ENCODE peak calls at places on chromosomes 13 and 19, in ten cellular contexts. One of them, this sample, is unnamed.

GRCh38 chr19:35027851-35028599 is 2.2 kb upstream of the SCN1B start:
- DNase-seq in cardiac muscle cell: no peak
- DNase-seq in MM.1S: no peak
- DNase-seq in BJ: no peak
- DNase-seq in colonic mucosa: no peak
- DNase-seq in astrocyte of the spinal cord: peak; percentile 68
- DNase-seq in cardiac fibroblast: peak; percentile 50
- DNase-seq in GM12864: no peak
- DNase-seq in uterus: no peak
- DNase-seq in GM23338: peak; percentile 28
- DNase-seq in this sample: no peak

GRCh38 chr13:21735621-21736401 is 64.9 kb downstream of the FGF9 start:
- DNase-seq in cardiac muscle cell: peak; percentile 73
- DNase-seq in MM.1S: no peak
- DNase-seq in BJ: no peak
- DNase-seq in colonic mucosa: no peak
- DNase-seq in astrocyte of the spinal cord: no peak
- DNase-seq in cardiac fibroblast: no peak
- DNase-seq in GM12864: no peak
- DNase-seq in uterus: no peak
- DNase-seq in GM23338: peak; percentile 12
- DNase-seq in this sample: no peak

GRCh38 chr13:45082964-45083363 is 37.3 kb upstream of the GTF2F2 start:
- DNase-seq in cardiac muscle cell: no peak
- DNase-seq in MM.1S: no peak
- DNase-seq in BJ: peak; percentile 88
- DNase-seq in colonic mucosa: no peak
- DNase-seq in astrocyte of the spinal cord: peak; percentile 32
- DNase-seq in cardiac fibroblast: peak; percentile 11
- DNase-seq in GM12864: no peak
- DNase-seq in uterus: no peak
- DNase-seq in GM23338: no peak
- DNase-seq in this sample: no peak

GRCh38 chr19:49896863-49897621 is at the start of gene IL4I1:
- DNase-seq in cardiac muscle cell: no peak
- DNase-seq in MM.1S: peak; percentile 75
- DNase-seq in BJ: no peak
- DNase-seq in colonic mucosa: no peak
- DNase-seq in astrocyte of the spinal cord: peak; percentile 19
- DNase-seq in cardiac fibroblast: peak; percentile 40
- DNase-seq in GM12864: peak; percentile 84
- DNase-seq in uterus: no peak
- DNase-seq in GM23338: no peak
- DNase-seq in this sample: peak; percentile 53

GRCh38 chr13:87674143-87674772 is 3.1 kb downstream of the SLITRK5 start:
- DNase-seq in cardiac muscle cell: peak; percentile 14
- DNase-seq in MM.1S: no peak
- DNase-seq in BJ: no peak
- DNase-seq in colonic mucosa: no peak
- DNase-seq in astrocyte of the spinal cord: peak; percentile 22
- DNase-seq in cardiac fibroblast: no peak
- DNase-seq in GM12864: no peak
- DNase-seq in uterus: no peak
- DNase-seq in GM23338: peak; percentile 48
- DNase-seq in this sample: no peak

GRCh38 chr19:48627865-48628314 is 8.6 kb downstream of the SPHK2 start:
- DNase-seq in cardiac muscle cell: no peak
- DNase-seq in MM.1S: no peak
- DNase-seq in BJ: no peak
- DNase-seq in colonic mucosa: no peak
- DNase-seq in astrocyte of the spinal cord: no peak
- DNase-seq in cardiac fibroblast: no peak
- DNase-seq in GM12864: no peak
- DNase-seq in uterus: no peak
- DNase-seq in GM23338: no peak
- DNase-seq in this sample: no peak

GRCh38 chr13:92196566-92197256 is 798.3 kb downstream of the GPC5 start:
- DNase-seq in cardiac muscle cell: no peak
- DNase-seq in MM.1S: no peak
- DNase-seq in BJ: no peak
- DNase-seq in colonic mucosa: no peak
- DNase-seq in astrocyte of the spinal cord: peak; percentile 39
- DNase-seq in cardiac fibroblast: peak; percentile 31
- DNase-seq in GM12864: no peak
- DNase-seq in uterus: no peak
- DNase-seq in GM23338: no peak
- DNase-seq in this sample: no peak

GRCh38 chr19:8319807-8320520 is 1.2 kb downstream of the NDUFA7 start:
- DNase-seq in cardiac muscle cell: no peak
- DNase-seq in MM.1S: no peak
- DNase-seq in BJ: no peak
- DNase-seq in colonic mucosa: no peak
- DNase-seq in astrocyte of the spinal cord: no peak
- DNase-seq in cardiac fibroblast: no peak
- DNase-seq in GM12864: no peak
- DNase-seq in uterus: no peak
- DNase-seq in GM23338: peak; percentile 77
- DNase-seq in this sample: no peak

GRCh38 chr13:73228546-73228945 is 169.7 kb downstream of the KLF5 start:
- DNase-seq in cardiac muscle cell: no peak
- DNase-seq in MM.1S: peak; percentile 77
- DNase-seq in BJ: no peak
- DNase-seq in colonic mucosa: no peak
- DNase-seq in astrocyte of the spinal cord: peak; percentile 56
- DNase-seq in cardiac fibroblast: peak; percentile 14
- DNase-seq in GM12864: no peak
- DNase-seq in uterus: no peak
- DNase-seq in GM23338: no peak
- DNase-seq in this sample: no peak

GRCh38 chr19:13460045-13460444 is 46.2 kb downstream of the CACNA1A start:
- DNase-seq in cardiac muscle cell: no peak
- DNase-seq in MM.1S: no peak
- DNase-seq in BJ: no peak
- DNase-seq in colonic mucosa: no peak
- DNase-seq in astrocyte of the spinal cord: no peak
- DNase-seq in cardiac fibroblast: no peak
- DNase-seq in GM12864: no peak
- DNase-seq in uterus: no peak
- DNase-seq in GM23338: peak; percentile 72
- DNase-seq in this sample: no peak

GRCh38 chr13:64158910-64159309 is 2743.3 kb upstream of the PCDH20 start:
- DNase-seq in cardiac muscle cell: no peak
- DNase-seq in MM.1S: no peak
- DNase-seq in BJ: no peak
- DNase-seq in colonic mucosa: no peak
- DNase-seq in astrocyte of the spinal cord: peak; percentile 68
- DNase-seq in cardiac fibroblast: peak; percentile 60
- DNase-seq in GM12864: no peak
- DNase-seq in uterus: no peak
- DNase-seq in GM23338: no peak
- DNase-seq in this sample: no peak

GRCh38 chr13:30762643-30763042 is 27.3 kb downstream of the ALOX5AP start:
- DNase-seq in cardiac muscle cell: no peak
- DNase-seq in MM.1S: no peak
- DNase-seq in BJ: no peak
- DNase-seq in colonic mucosa: no peak
- DNase-seq in astrocyte of the spinal cord: no peak
- DNase-seq in cardiac fibroblast: no peak
- DNase-seq in GM12864: no peak
- DNase-seq in uterus: no peak
- DNase-seq in GM23338: no peak
- DNase-seq in this sample: no peak

GRCh38 chr13:51158923-51159322 is 47.8 kb upstream of the C13orf42 start:
- DNase-seq in cardiac muscle cell: no peak
- DNase-seq in MM.1S: no peak
- DNase-seq in BJ: no peak
- DNase-seq in colonic mucosa: no peak
- DNase-seq in astrocyte of the spinal cord: no peak
- DNase-seq in cardiac fibroblast: peak; percentile 26
- DNase-seq in GM12864: no peak
- DNase-seq in uterus: no peak
- DNase-seq in GM23338: no peak
- DNase-seq in this sample: no peak

GRCh38 chr13:44921931-44922758 is 67.1 kb downstream of the NUFIP1 start:
- DNase-seq in cardiac muscle cell: peak; percentile 6
- DNase-seq in MM.1S: no peak
- DNase-seq in BJ: peak; percentile 81
- DNase-seq in colonic mucosa: peak; percentile 67
- DNase-seq in astrocyte of the spinal cord: peak; percentile 99
- DNase-seq in cardiac fibroblast: peak; percentile 97
- DNase-seq in GM12864: no peak
- DNase-seq in uterus: peak; percentile 88
- DNase-seq in GM23338: no peak
- DNase-seq in this sample: peak; percentile 74

GRCh38 chr13:61768175-61768574 is 352.5 kb upstream of the PCDH20 start:
- DNase-seq in cardiac muscle cell: no peak
- DNase-seq in MM.1S: no peak
- DNase-seq in BJ: no peak
- DNase-seq in colonic mucosa: no peak
- DNase-seq in astrocyte of the spinal cord: no peak
- DNase-seq in cardiac fibroblast: no peak
- DNase-seq in GM12864: no peak
- DNase-seq in uterus: no peak
- DNase-seq in GM23338: no peak
- DNase-seq in this sample: no peak

GRCh38 chr13:36913463-36913862 is 6.6 kb downstream of the SMAD9 start:
- DNase-seq in cardiac muscle cell: no peak
- DNase-seq in MM.1S: no peak
- DNase-seq in BJ: no peak
- DNase-seq in colonic mucosa: no peak
- DNase-seq in astrocyte of the spinal cord: no peak
- DNase-seq in cardiac fibroblast: no peak
- DNase-seq in GM12864: no peak
- DNase-seq in uterus: no peak
- DNase-seq in GM23338: no peak
- DNase-seq in this sample: no peak

GRCh38 chr19:8096071-8096470 is 43.5 kb downstream of the CCL25 start:
- DNase-seq in cardiac muscle cell: no peak
- DNase-seq in MM.1S: no peak
- DNase-seq in BJ: no peak
- DNase-seq in colonic mucosa: no peak
- DNase-seq in astrocyte of the spinal cord: no peak
- DNase-seq in cardiac fibroblast: no peak
- DNase-seq in GM12864: no peak
- DNase-seq in uterus: no peak
- DNase-seq in GM23338: peak; percentile 21
- DNase-seq in this sample: no peak

GRCh38 chr19:53786744-53787143 is 37.4 kb downstream of the NLRP12 start:
- DNase-seq in cardiac muscle cell: no peak
- DNase-seq in MM.1S: no peak
- DNase-seq in BJ: no peak
- DNase-seq in colonic mucosa: no peak
- DNase-seq in astrocyte of the spinal cord: no peak
- DNase-seq in cardiac fibroblast: no peak
- DNase-seq in GM12864: no peak
- DNase-seq in uterus: no peak
- DNase-seq in GM23338: no peak
- DNase-seq in this sample: no peak
- H3K4me3 ChIP-seq in cardiac muscle cell: no peak overlapping the region
- H3K4me3 ChIP-seq in MM.1S: no peak overlapping the region
- H3K4me3 ChIP-seq in BJ: no peak overlapping the region
- H3K4me3 ChIP-seq in colonic mucosa: no peak overlapping the region
- H3K4me3 ChIP-seq in astrocyte of the spinal cord: no peak overlapping the region
- H3K4me3 ChIP-seq in cardiac fibroblast: no peak overlapping the region
- H3K4me3 ChIP-seq in GM12864: no peak overlapping the region
- H3K4me3 ChIP-seq in uterus: no peak overlapping the region
- H3K4me3 ChIP-seq in GM23338: peak overlapping the region; percentile 48
- H3K4me3 ChIP-seq in this sample: no peak overlapping the region

GRCh38 chr19:18194554-18195238 is 1.7 kb downstream of the MPV17L2 start:
- DNase-seq in cardiac muscle cell: peak; percentile 35
- DNase-seq in MM.1S: no peak
- DNase-seq in BJ: no peak
- DNase-seq in colonic mucosa: peak; percentile 41
- DNase-seq in astrocyte of the spinal cord: peak; percentile 37
- DNase-seq in cardiac fibroblast: peak; percentile 79
- DNase-seq in GM12864: no peak
- DNase-seq in uterus: peak; percentile 64
- DNase-seq in GM23338: peak; percentile 71
- DNase-seq in this sample: no peak
- H3K4me3 ChIP-seq in cardiac muscle cell: no peak overlapping the region
- H3K4me3 ChIP-seq in MM.1S: no peak overlapping the region
- H3K4me3 ChIP-seq in BJ: no peak overlapping the region
- H3K4me3 ChIP-seq in colonic mucosa: peak overlapping the region; percentile 5
- H3K4me3 ChIP-seq in astrocyte of the spinal cord: no peak overlapping the region
- H3K4me3 ChIP-seq in cardiac fibroblast: no peak overlapping the region
- H3K4me3 ChIP-seq in GM12864: peak overlapping the region; percentile 65
- H3K4me3 ChIP-seq in uterus: no peak overlapping the region
- H3K4me3 ChIP-seq in GM23338: peak overlapping the region; percentile 96
- H3K4me3 ChIP-seq in this sample: no peak overlapping the region

GRCh38 chr19:53521373-53522202 is 16.4 kb upstream of the ZNF331 start:
- DNase-seq in cardiac muscle cell: no peak
- DNase-seq in MM.1S: no peak
- DNase-seq in BJ: no peak
- DNase-seq in colonic mucosa: no peak
- DNase-seq in astrocyte of the spinal cord: no peak
- DNase-seq in cardiac fibroblast: no peak
- DNase-seq in GM12864: no peak
- DNase-seq in uterus: no peak
- DNase-seq in GM23338: peak; percentile 38
- DNase-seq in this sample: no peak
- H3K4me3 ChIP-seq in cardiac muscle cell: peak overlapping the region; percentile 57
- H3K4me3 ChIP-seq in MM.1S: no peak overlapping the region
- H3K4me3 ChIP-seq in BJ: peak overlapping the region; percentile 85
- H3K4me3 ChIP-seq in colonic mucosa: peak overlapping the region; percentile 49
- H3K4me3 ChIP-seq in astrocyte of the spinal cord: peak overlapping the region; percentile 88
- H3K4me3 ChIP-seq in cardiac fibroblast: peak overlapping the region; percentile 93
- H3K4me3 ChIP-seq in GM12864: peak overlapping the region; percentile 76
- H3K4me3 ChIP-seq in uterus: peak overlapping the region; percentile 37
- H3K4me3 ChIP-seq in GM23338: peak overlapping the region; percentile 66
- H3K4me3 ChIP-seq in this sample: peak overlapping the region; percentile 58

DNA sequence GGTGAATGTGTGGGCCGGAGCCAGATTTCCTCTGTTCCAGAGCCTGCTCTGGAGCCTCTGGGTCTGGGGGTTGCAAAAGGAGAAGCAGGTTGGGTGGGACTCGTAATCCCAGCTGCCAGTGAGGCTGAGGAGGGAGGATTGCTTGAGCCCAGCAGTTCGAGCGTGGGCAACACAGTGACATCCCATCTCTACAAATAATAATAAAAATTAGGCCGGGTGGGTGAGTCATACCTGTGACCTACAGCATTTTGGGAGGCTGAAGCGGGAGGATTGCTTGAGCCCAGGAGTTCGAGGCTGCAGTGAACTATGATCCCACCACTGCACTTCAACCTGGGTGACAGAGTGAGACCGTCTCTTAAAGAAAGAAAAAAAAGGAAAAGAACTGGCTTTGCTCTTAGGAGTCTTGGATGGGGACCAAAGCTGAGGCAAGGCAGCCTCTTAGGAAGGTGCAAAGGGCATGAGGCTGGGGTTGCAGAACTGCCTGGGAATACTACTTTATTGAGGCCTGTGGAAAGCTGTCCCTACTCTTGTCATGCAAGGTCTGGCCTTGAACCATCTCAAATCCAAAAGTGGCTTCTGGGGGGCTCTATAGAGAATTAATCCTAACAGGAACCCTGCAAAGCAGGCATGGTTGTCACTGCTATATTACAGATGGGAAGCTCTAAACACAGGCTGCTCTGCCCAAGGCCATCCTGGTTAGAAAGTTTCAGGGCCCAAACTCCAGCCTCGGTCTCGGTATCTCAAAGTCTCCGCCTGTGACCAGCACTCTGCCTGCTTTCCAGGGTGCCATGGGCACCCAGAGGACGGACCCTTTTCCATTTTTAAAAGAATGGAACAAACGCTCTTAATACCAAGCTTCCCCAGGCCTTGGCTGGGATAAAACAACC is 877 bp upstream of the C19orf12 start:
- DNase-seq in cardiac muscle cell: no peak
- DNase-seq in MM.1S: no peak
- DNase-seq in BJ: no peak
- DNase-seq in colonic mucosa: peak; percentile 59
- DNase-seq in astrocyte of the spinal cord: peak; percentile 9
- DNase-seq in cardiac fibroblast: peak; percentile 22
- DNase-seq in GM12864: no peak
- DNase-seq in uterus: no peak
- DNase-seq in GM23338: peak; percentile 50
- DNase-seq in this sample: no peak
- H3K4me3 ChIP-seq in cardiac muscle cell: peak overlapping the region; percentile 97
- H3K4me3 ChIP-seq in MM.1S: peak overlapping the region; percentile 96
- H3K4me3 ChIP-seq in BJ: peak overlapping the region; percentile 89
- H3K4me3 ChIP-seq in colonic mucosa: peak overlapping the region; percentile 95
- H3K4me3 ChIP-seq in astrocyte of the spinal cord: peak overlapping the region; percentile 73
- H3K4me3 ChIP-seq in cardiac fibroblast: peak overlapping the region; percentile 76
- H3K4me3 ChIP-seq in GM12864: peak overlapping the region; percentile 95
- H3K4me3 ChIP-seq in uterus: peak overlapping the region; percentile 52
- H3K4me3 ChIP-seq in GM23338: peak overlapping the region; percentile 76
- H3K4me3 ChIP-seq in this sample: peak overlapping the region; percentile 92

This sample was measured in kidney epithelial cell.